ENCODE peak calls at places on chromosomes 11 and 22, in five cellular contexts. F is fibroblast of pulmonary artery; H is activated CD4-positive, alpha-beta memory T cell treated with anti-CD3 and anti-CD28 coated beads for 36 hours; L is naive thymus-derived CD8-positive, alpha-beta T cell; V is stimulated activated CD4-positive, alpha-beta T cell treated with anti-CD3 and anti-CD28 coated beads, Interleukin-12 subunit alpha, Interleukin-12 subunit beta, amount 100 ng/mL, for 48 hours. Q is an unnamed sample.

GRCh38 chr11:26948881-26949280 is 45.0 kb upstream of the FIBIN start:
- DNase-seq in F (peak; percentile 32), H (no peak), L (no peak), V (no peak), Q (no peak)

GRCh38 chr11:93957553-93957952 is 63.6 kb upstream of the HEPHL1 start:
- DNase-seq in F (no peak), H (no peak), L (no peak), V (no peak), Q (no peak)

GRCh38 chr11:70398834-70399680 is 728 bp downstream of the CTTN start:
- DNase-seq in F (no peak), H (peak; percentile 25), L (no peak), V (no peak), Q (no peak)

GRCh38 chr11:62025429-62026105 is 58.1 kb upstream of the FTH1 start:
- DNase-seq in F (peak; percentile 100), H (peak; percentile 84), L (peak; percentile 88), V (peak; percentile 40), Q (peak; percentile 81)

GRCh38 chr22:29842740-29843139 is 4.7 kb upstream of the ASCC2 start:
- DNase-seq in F (peak; percentile 91), H (no peak), L (no peak), V (no peak), Q (no peak)

GRCh38 chr11:66842896-66843775 is at the start of gene RCE1:
- DNase-seq in F (peak; percentile 90), H (peak; percentile 94), L (peak; percentile 86), V (peak; percentile 79), Q (peak; percentile 90)

GRCh38 chr11:702731-703461 is 3.1 kb upstream of the EPS8L2 start:
- DNase-seq in F (no peak), H (no peak), L (no peak), V (no peak), Q (no peak)

GRCh38 chr11:129815596-129816461 is at the start of gene TMEM45B:
- DNase-seq in F (no peak), H (peak; percentile 62), L (no peak), V (peak; percentile 24), Q (no peak)

GRCh38 chr11:27216268-27217149 is 146.5 kb downstream of the CCDC34 start:
- DNase-seq in F (peak; percentile 90), H (no peak), L (no peak), V (no peak), Q (peak; percentile 77)

GRCh38 chr11:71927813-71928738 is at the start of gene XNDC1N:
- DNase-seq in F (peak; percentile 89), H (peak; percentile 85), L (peak; percentile 68), V (peak; percentile 47), Q (peak; percentile 59)

Q was measured in left cardiac atrium.